ENCODE peak calls at places on chromosomes 13 and 19, in six cellular contexts. L is HepG2, Q is GM12878, B is SK-N-SH, F is K562, O is H1. C is an unnamed sample.

GRCh38 chr19:16541526-16542044 is 652 bp downstream of the CHERP start:
- DNase-seq in L (no peak), Q (no peak), B (peak; percentile 46), F (peak; percentile 14), O (no peak), C (no peak)

GRCh38 chr19:6516018-6516658 is 14.0 kb upstream of the TUBB4A start:
- DNase-seq in L (peak; percentile 77), Q (peak; percentile 95), B (peak; percentile 90), F (peak; percentile 98), O (peak; percentile 95), C (peak; percentile 96)

GRCh38 chr19:12777217-12778019 is 2.1 kb upstream of the HOOK2 start:
- DNase-seq in L (peak; percentile 50), Q (no peak), B (peak; percentile 89), F (peak; percentile 72), O (peak; percentile 95), C (no peak)

GRCh38 chr19:50416034-50416814 is 2.5 kb upstream of the SPIB start:
- DNase-seq in L (no peak), Q (no peak), B (no peak), F (no peak), O (no peak), C (no peak)

GRCh38 chr19:3625996-3626472 is 556 bp downstream of the CACTIN start:
- DNase-seq in L (no peak), Q (no peak), B (no peak), F (no peak), O (no peak), C (no peak)

GRCh38 chr19:52946322-52947310 is 16.1 kb downstream of the ZNF816 start:
- DNase-seq in L (no peak), Q (no peak), B (peak; percentile 54), F (peak; percentile 26), O (peak; percentile 96), C (no peak)

GRCh38 chr13:39397866-39398265 is 205.1 kb downstream of the LHFPL6 start:
- DNase-seq in L (no peak), Q (no peak), B (no peak), F (no peak), O (no peak), C (no peak)

GRCh38 chr13:50928609-50929274 is 19.2 kb downstream of the RNASEH2B start:
- DNase-seq in L (no peak), Q (no peak), B (no peak), F (no peak), O (no peak), C (no peak)

GRCh38 chr13:28059214-28059613 is 41.2 kb downstream of the FLT3 start:
- DNase-seq in L (peak; percentile 48), Q (no peak), B (peak; percentile 7), F (peak; percentile 43), O (peak; percentile 73), C (peak; percentile 35)

GRCh38 chr19:1468274-1469199 is 10.5 kb downstream of the C19orf25 start:
- DNase-seq in L (no peak), Q (no peak), B (no peak), F (no peak), O (peak; percentile 84), C (no peak)

GRCh38 chr13:97627566-97627965 is 193.6 kb downstream of the RAP2A start:
- DNase-seq in L (peak; percentile 50), Q (no peak), B (no peak), F (peak; percentile 17), O (no peak), C (peak; percentile 31)

GRCh38 chr19:11821474-11821873 is 7.4 kb downstream of the ZNF440 start:
- DNase-seq in L (no peak), Q (no peak), B (no peak), F (peak; percentile 21), O (no peak), C (no peak)

GRCh38 chr19:46571495-46571894 is 29.6 kb upstream of the CALM3 start:
- DNase-seq in L (peak; percentile 64), Q (no peak), B (peak; percentile 63), F (peak; percentile 46), O (peak; percentile 66), C (peak; percentile 75)

GRCh38 chr13:109586509-109587346 is 199.7 kb downstream of the IRS2 start:
- DNase-seq in L (no peak), Q (no peak), B (no peak), F (no peak), O (no peak), C (peak; percentile 95)

GRCh38 chr13:111792956-111793355 is 274.0 kb upstream of the SOX1 start:
- DNase-seq in L (no peak), Q (no peak), B (no peak), F (no peak), O (peak; percentile 11), C (no peak)

GRCh38 chr19:34215006-34215665 is 39.2 kb upstream of the GARRE1 start:
- DNase-seq in L (no peak), Q (no peak), B (no peak), F (no peak), O (no peak), C (no peak)

GRCh38 chr19:54955356-54955755 is 8.0 kb upstream of the NLRP7 start:
- DNase-seq in L (no peak), Q (no peak), B (no peak), F (no peak), O (no peak), C (no peak)

GRCh38 chr13:76884571-76885202 is 1.5 kb downstream of the KCTD12 start:
- DNase-seq in L (no peak), Q (no peak), B (peak; percentile 18), F (no peak), O (no peak), C (no peak)

GRCh38 chr19:7500811-7501450 is 12.1 kb upstream of the PEX11G start:
- DNase-seq in L (peak; percentile 35), Q (no peak), B (peak; percentile 93), F (peak; percentile 82), O (peak; percentile 92), C (peak; percentile 65)

GRCh38 chr19:58009666-58010301 is 7.2 kb upstream of the ZNF606 start:
- DNase-seq in L (no peak), Q (no peak), B (no peak), F (peak; percentile 60), O (no peak), C (peak; percentile 17)

GRCh38 chr13:30804474-30804873 is 69.1 kb downstream of the ALOX5AP start:
- DNase-seq in L (no peak), Q (no peak), B (peak; percentile 29), F (no peak), O (no peak), C (no peak)

GRCh38 chr13:30192320-30193093 is 114.8 kb downstream of the KATNAL1 start:
- DNase-seq in L (no peak), Q (peak; percentile 21), B (peak; percentile 14), F (no peak), O (no peak), C (no peak)

GRCh38 chr13:97439196-97439595 is 5.2 kb downstream of the RAP2A start:
- DNase-seq in L (no peak), Q (no peak), B (no peak), F (no peak), O (no peak), C (no peak)

GRCh38 chr19:54196514-54196913 is 4.1 kb upstream of the RPS9 start:
- DNase-seq in L (no peak), Q (no peak), B (no peak), F (no peak), O (no peak), C (no peak)

GRCh38 chr19:47156861-47157454 is 26.3 kb downstream of the SAE1 start:
- DNase-seq in L (no peak), Q (peak; percentile 24), B (no peak), F (no peak), O (no peak), C (no peak)

GRCh38 chr19:43957891-43958290 is 6.9 kb downstream of the ZNF221 start:
- DNase-seq in L (peak; percentile 59), Q (no peak), B (no peak), F (no peak), O (no peak), C (no peak)

GRCh38 chr19:1098177-1099051 is 3.2 kb upstream of the POLR2E start:
- DNase-seq in L (peak; percentile 94), Q (no peak), B (no peak), F (no peak), O (no peak), C (peak; percentile 82)

GRCh38 chr13:88526186-88526852 is 855.1 kb downstream of the SLITRK5 start:
- DNase-seq in L (no peak), Q (no peak), B (no peak), F (no peak), O (no peak), C (no peak)

GRCh38 chr19:50036905-50037304 is 11.1 kb downstream of the ZNF473 start:
- DNase-seq in L (no peak), Q (no peak), B (no peak), F (no peak), O (no peak), C (no peak)

GRCh38 chr19:45448887-45449299 is 18.9 kb upstream of the FOSB start:
- DNase-seq in L (peak; percentile 60), Q (no peak), B (no peak), F (no peak), O (no peak), C (no peak)

DNA sequence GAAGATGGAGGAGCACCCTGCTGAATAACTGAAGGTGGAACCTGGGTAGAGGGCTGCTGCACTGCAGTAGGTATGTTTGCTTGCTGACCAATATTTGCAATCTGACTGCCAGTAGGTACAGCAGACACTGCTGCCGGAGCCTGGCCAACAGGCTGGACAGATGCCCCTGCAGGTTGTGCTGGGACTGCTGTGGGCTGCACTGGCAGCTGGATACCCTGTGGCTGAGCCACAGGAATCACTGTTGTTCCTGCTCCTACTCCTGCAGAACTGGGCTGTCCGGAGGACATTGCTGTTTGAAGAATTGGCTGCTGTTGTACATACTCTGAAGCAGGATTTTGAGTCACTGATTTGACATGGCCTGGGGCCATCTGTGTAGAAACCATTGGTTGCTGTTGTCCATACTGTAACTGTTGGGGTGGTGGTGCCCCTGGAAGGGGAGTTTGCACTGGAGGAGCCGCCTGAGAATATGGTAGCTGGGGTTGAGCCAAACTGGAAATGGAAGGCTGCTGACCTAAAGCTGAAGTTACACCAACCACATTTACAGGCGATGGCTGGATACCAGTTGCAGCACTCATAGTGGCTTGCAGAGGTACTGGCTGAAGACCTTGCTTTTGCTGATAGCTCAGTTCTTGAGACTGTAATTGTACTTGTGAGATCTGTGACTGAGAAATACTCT is 2.2 kb downstream of the TSC22D1 start:
- DNase-seq in L (peak; percentile 11), Q (no peak), B (peak; percentile 27), F (peak; percentile 13), O (no peak), C (peak; percentile 55)
- TF ChIP-seq RAD21 in L (no peak), Q (peak; percentile 41), B (peak; percentile 9), F (no peak), O (peak; percentile 51), C (no peak)

GRCh38 chr19:35755550-35756371 is 1.1 kb downstream of the HSPB6 start:
- DNase-seq in L (no peak), Q (no peak), B (no peak), F (no peak), O (no peak), C (no peak)
- TF ChIP-seq EP300 in L (no peak), Q (no peak), B (no peak), F (no peak), O (no peak), C (no peak)

DNA sequence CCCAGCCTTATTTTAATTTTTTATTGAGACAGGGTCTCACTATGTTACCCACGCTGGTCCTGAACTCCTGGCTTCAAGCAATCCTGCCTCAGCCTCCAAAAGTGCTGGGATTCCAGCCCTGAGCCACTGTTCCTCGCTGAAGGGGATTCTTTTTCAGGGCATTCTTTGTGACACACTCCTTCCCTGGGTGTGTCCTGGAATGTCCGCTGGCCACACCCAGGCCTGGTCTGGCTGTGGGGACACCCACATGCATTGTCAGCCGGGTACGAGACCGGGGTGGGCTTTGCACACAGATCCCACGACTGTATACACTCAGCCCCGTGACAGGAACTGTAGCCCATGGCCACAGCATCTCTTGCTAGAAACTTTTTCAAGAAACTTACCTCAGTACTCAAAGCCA is 34.4 kb upstream of the GATAD2A start:
- DNase-seq in L (no peak), Q (no peak), B (no peak), F (no peak), O (no peak), C (no peak)
- TF ChIP-seq RAD21 in L (no peak), Q (no peak), B (no peak), F (no peak), O (no peak), C (no peak)

GRCh38 chr13:58119351-58119750 is 487.8 kb downstream of the PCDH17 start:
- DNase-seq in L (no peak), Q (no peak), B (no peak), F (no peak), O (no peak), C (no peak)
- TF ChIP-seq EP300 in L (no peak), Q (no peak), B (no peak), F (no peak), O (no peak), C (no peak)